ENCODE peak calls at places on chromosomes 6 and 20, in eight cellular contexts. One of them, this sample, is unnamed.
A peak's percentile ranks its signal among the peaks of the same experiment; 100 is the strongest.

GRCh38 chr6:15116889-15117288 is 129.0 kb upstream of the JARID2 start:
- DNase-seq in caudate nucleus: no peak
- DNase-seq in right lobe of liver: no peak
- DNase-seq in SK-N-SH: no peak
- DNase-seq in GM23248: no peak
- DNase-seq in IMR-90: no peak
- DNase-seq in transverse colon: no peak
- DNase-seq in endodermal cell: no peak
- DNase-seq in this sample: no peak

GRCh38 chr6:13767121-13767794 is 47.1 kb downstream of the MCUR1 start:
- DNase-seq in caudate nucleus: peak; percentile 4
- DNase-seq in right lobe of liver: no peak
- DNase-seq in SK-N-SH: peak; percentile 36
- DNase-seq in GM23248: peak; percentile 72
- DNase-seq in IMR-90: peak; percentile 44
- DNase-seq in transverse colon: peak; percentile 53
- DNase-seq in endodermal cell: peak; percentile 58
- DNase-seq in this sample: peak; percentile 3

GRCh38 chr6:82917346-82918064 is 148.1 kb downstream of the UBE3D start:
- DNase-seq in caudate nucleus: no peak
- DNase-seq in right lobe of liver: no peak
- DNase-seq in SK-N-SH: no peak
- DNase-seq in GM23248: peak; percentile 6
- DNase-seq in IMR-90: peak; percentile 18
- DNase-seq in transverse colon: no peak
- DNase-seq in endodermal cell: no peak
- DNase-seq in this sample: no peak

GRCh38 chr6:138428943-138429616 is 25.1 kb downstream of the HEBP2 start:
- DNase-seq in caudate nucleus: no peak
- DNase-seq in right lobe of liver: no peak
- DNase-seq in SK-N-SH: peak; percentile 54
- DNase-seq in GM23248: peak; percentile 81
- DNase-seq in IMR-90: peak; percentile 77
- DNase-seq in transverse colon: no peak
- DNase-seq in endodermal cell: no peak
- DNase-seq in this sample: no peak

GRCh38 chr6:149211046-149211571 is 106.4 kb upstream of the TAB2 start:
- DNase-seq in caudate nucleus: no peak
- DNase-seq in right lobe of liver: no peak
- DNase-seq in SK-N-SH: no peak
- DNase-seq in GM23248: peak; percentile 73
- DNase-seq in IMR-90: peak; percentile 43
- DNase-seq in transverse colon: no peak
- DNase-seq in endodermal cell: no peak
- DNase-seq in this sample: no peak

GRCh38 chr6:41894366-41895299 is 542 bp downstream of the USP49 start:
- DNase-seq in caudate nucleus: peak; percentile 24
- DNase-seq in right lobe of liver: no peak
- DNase-seq in SK-N-SH: no peak
- DNase-seq in GM23248: peak; percentile 54
- DNase-seq in IMR-90: no peak
- DNase-seq in transverse colon: peak; percentile 9
- DNase-seq in endodermal cell: peak; percentile 75
- DNase-seq in this sample: peak; percentile 22

GRCh38 chr6:74075323-74075722 is 379.3 kb downstream of the CD109 start:
- DNase-seq in caudate nucleus: no peak
- DNase-seq in right lobe of liver: no peak
- DNase-seq in SK-N-SH: no peak
- DNase-seq in GM23248: peak; percentile 86
- DNase-seq in IMR-90: peak; percentile 26
- DNase-seq in transverse colon: no peak
- DNase-seq in endodermal cell: no peak
- DNase-seq in this sample: no peak

GRCh38 chr6:15421945-15422733 is 176.3 kb downstream of the JARID2 start:
- DNase-seq in caudate nucleus: no peak
- DNase-seq in right lobe of liver: no peak
- DNase-seq in SK-N-SH: no peak
- DNase-seq in GM23248: no peak
- DNase-seq in IMR-90: no peak
- DNase-seq in transverse colon: no peak
- DNase-seq in endodermal cell: no peak
- DNase-seq in this sample: no peak

GRCh38 chr20:47370850-47371782 is 14.6 kb upstream of the ZMYND8 start:
- DNase-seq in caudate nucleus: no peak
- DNase-seq in right lobe of liver: peak; percentile 26
- DNase-seq in SK-N-SH: no peak
- DNase-seq in GM23248: no peak
- DNase-seq in IMR-90: no peak
- DNase-seq in transverse colon: no peak
- DNase-seq in endodermal cell: peak; percentile 77
- DNase-seq in this sample: no peak

GRCh38 chr6:111445786-111446395 is 37.1 kb downstream of the REV3L start:
- DNase-seq in caudate nucleus: no peak
- DNase-seq in right lobe of liver: no peak
- DNase-seq in SK-N-SH: no peak
- DNase-seq in GM23248: no peak
- DNase-seq in IMR-90: no peak
- DNase-seq in transverse colon: no peak
- DNase-seq in endodermal cell: no peak
- DNase-seq in this sample: no peak

GRCh38 chr6:117174835-117175360 is 90.5 kb upstream of the VGLL2 start:
- DNase-seq in caudate nucleus: no peak
- DNase-seq in right lobe of liver: no peak
- DNase-seq in SK-N-SH: no peak
- DNase-seq in GM23248: no peak
- DNase-seq in IMR-90: no peak
- DNase-seq in transverse colon: no peak
- DNase-seq in endodermal cell: no peak
- DNase-seq in this sample: no peak

GRCh38 chr20:64188682-64189529 is 24.7 kb downstream of the MYT1 start:
- DNase-seq in caudate nucleus: no peak
- DNase-seq in right lobe of liver: no peak
- DNase-seq in SK-N-SH: peak; percentile 49
- DNase-seq in GM23248: peak; percentile 49
- DNase-seq in IMR-90: peak; percentile 69
- DNase-seq in transverse colon: peak; percentile 12
- DNase-seq in endodermal cell: peak; percentile 59
- DNase-seq in this sample: no peak

GRCh38 chr6:113457156-113457555 is 400.0 kb upstream of the MARCKS start:
- DNase-seq in caudate nucleus: no peak
- DNase-seq in right lobe of liver: no peak
- DNase-seq in SK-N-SH: no peak
- DNase-seq in GM23248: peak; percentile 68
- DNase-seq in IMR-90: peak; percentile 81
- DNase-seq in transverse colon: no peak
- DNase-seq in endodermal cell: no peak
- DNase-seq in this sample: no peak

GRCh38 chr20:48358176-48358575 is 469.6 kb downstream of the PREX1 start:
- DNase-seq in caudate nucleus: no peak
- DNase-seq in right lobe of liver: no peak
- DNase-seq in SK-N-SH: no peak
- DNase-seq in GM23248: no peak
- DNase-seq in IMR-90: no peak
- DNase-seq in transverse colon: no peak
- DNase-seq in endodermal cell: no peak
- DNase-seq in this sample: no peak

GRCh38 chr6:159068904-159069578 is 24.2 kb upstream of the TAGAP start:
- DNase-seq in caudate nucleus: no peak
- DNase-seq in right lobe of liver: no peak
- DNase-seq in SK-N-SH: no peak
- DNase-seq in GM23248: no peak
- DNase-seq in IMR-90: no peak
- DNase-seq in transverse colon: no peak
- DNase-seq in endodermal cell: peak; percentile 75
- DNase-seq in this sample: no peak

GRCh38 chr6:157263881-157264397 is 59.4 kb downstream of the TMEM242 start:
- DNase-seq in caudate nucleus: no peak
- DNase-seq in right lobe of liver: no peak
- DNase-seq in SK-N-SH: no peak
- DNase-seq in GM23248: no peak
- DNase-seq in IMR-90: no peak
- DNase-seq in transverse colon: no peak
- DNase-seq in endodermal cell: no peak
- DNase-seq in this sample: no peak

GRCh38 chr6:44624226-44624625 is 236.7 kb downstream of the CDC5L start:
- DNase-seq in caudate nucleus: no peak
- DNase-seq in right lobe of liver: no peak
- DNase-seq in SK-N-SH: no peak
- DNase-seq in GM23248: no peak
- DNase-seq in IMR-90: no peak
- DNase-seq in transverse colon: no peak
- DNase-seq in endodermal cell: peak; percentile 75
- DNase-seq in this sample: no peak

GRCh38 chr6:36668601-36669390 is 9.7 kb upstream of the CDKN1A start:
- DNase-seq in caudate nucleus: no peak
- DNase-seq in right lobe of liver: no peak
- DNase-seq in SK-N-SH: no peak
- DNase-seq in GM23248: no peak
- DNase-seq in IMR-90: no peak
- DNase-seq in transverse colon: no peak
- DNase-seq in endodermal cell: no peak
- DNase-seq in this sample: no peak

GRCh38 chr20:61859712-61860111 is 206.0 kb downstream of the TAF4 start:
- DNase-seq in caudate nucleus: no peak
- DNase-seq in right lobe of liver: no peak
- DNase-seq in SK-N-SH: no peak
- DNase-seq in GM23248: no peak
- DNase-seq in IMR-90: no peak
- DNase-seq in transverse colon: no peak
- DNase-seq in endodermal cell: no peak
- DNase-seq in this sample: no peak

GRCh38 chr6:32047855-32048766 is 9.9 kb downstream of the CYP21A2 start:
- DNase-seq in caudate nucleus: peak; percentile 26
- DNase-seq in right lobe of liver: peak; percentile 83
- DNase-seq in SK-N-SH: peak; percentile 88
- DNase-seq in GM23248: peak; percentile 73
- DNase-seq in IMR-90: peak; percentile 30
- DNase-seq in transverse colon: peak; percentile 80
- DNase-seq in endodermal cell: peak; percentile 93
- DNase-seq in this sample: peak; percentile 42

GRCh38 chr6:40719671-40720374 is 132.7 kb upstream of the LRFN2 start:
- DNase-seq in caudate nucleus: no peak
- DNase-seq in right lobe of liver: no peak
- DNase-seq in SK-N-SH: peak; percentile 56
- DNase-seq in GM23248: peak; percentile 60
- DNase-seq in IMR-90: peak; percentile 50
- DNase-seq in transverse colon: no peak
- DNase-seq in endodermal cell: peak; percentile 76
- DNase-seq in this sample: no peak

GRCh38 chr6:21678990-21679389 is 85.4 kb downstream of the SOX4 start:
- DNase-seq in caudate nucleus: no peak
- DNase-seq in right lobe of liver: no peak
- DNase-seq in SK-N-SH: no peak
- DNase-seq in GM23248: peak; percentile 52
- DNase-seq in IMR-90: peak; percentile 78
- DNase-seq in transverse colon: no peak
- DNase-seq in endodermal cell: no peak
- DNase-seq in this sample: no peak

GRCh38 chr6:136317023-136317649 is 27.5 kb upstream of the BCLAF1 start:
- DNase-seq in caudate nucleus: no peak
- DNase-seq in right lobe of liver: no peak
- DNase-seq in SK-N-SH: peak; percentile 53
- DNase-seq in GM23248: peak; percentile 77
- DNase-seq in IMR-90: peak; percentile 69
- DNase-seq in transverse colon: peak; percentile 63
- DNase-seq in endodermal cell: peak; percentile 82
- DNase-seq in this sample: peak; percentile 21

GRCh38 chr20:5770987-5771318 is 20.8 kb downstream of the SHLD1 start:
- DNase-seq in caudate nucleus: no peak
- DNase-seq in right lobe of liver: no peak
- DNase-seq in SK-N-SH: no peak
- DNase-seq in GM23248: no peak
- DNase-seq in IMR-90: no peak
- DNase-seq in transverse colon: no peak
- DNase-seq in endodermal cell: no peak
- DNase-seq in this sample: no peak
- H3K27ac ChIP-seq in caudate nucleus: no peak overlapping the region
- H3K27ac ChIP-seq in right lobe of liver: no peak overlapping the region
- H3K27ac ChIP-seq in SK-N-SH: no peak overlapping the region
- H3K27ac ChIP-seq in GM23248: no peak overlapping the region
- H3K27ac ChIP-seq in IMR-90: no peak overlapping the region
- H3K27ac ChIP-seq in transverse colon: no peak overlapping the region
- H3K27ac ChIP-seq in endodermal cell: no peak overlapping the region
- H3K27ac ChIP-seq in this sample: no peak overlapping the region

GRCh38 chr6:106324726-106325335 is 729 bp downstream of the ATG5 start:
- DNase-seq in caudate nucleus: no peak
- DNase-seq in right lobe of liver: no peak
- DNase-seq in SK-N-SH: no peak
- DNase-seq in GM23248: peak; percentile 53
- DNase-seq in IMR-90: peak; percentile 6
- DNase-seq in transverse colon: no peak
- DNase-seq in endodermal cell: no peak
- DNase-seq in this sample: no peak
- H3K27ac ChIP-seq in caudate nucleus: peak overlapping the region; percentile 78
- H3K27ac ChIP-seq in right lobe of liver: peak overlapping the region; percentile 95
- H3K27ac ChIP-seq in SK-N-SH: peak overlapping the region; percentile 92
- H3K27ac ChIP-seq in GM23248: peak overlapping the region; percentile 85
- H3K27ac ChIP-seq in IMR-90: peak overlapping the region; percentile 69
- H3K27ac ChIP-seq in transverse colon: peak overlapping the region; percentile 92
- H3K27ac ChIP-seq in endodermal cell: peak overlapping the region; percentile 89
- H3K27ac ChIP-seq in this sample: peak overlapping the region; percentile 83

DNA sequence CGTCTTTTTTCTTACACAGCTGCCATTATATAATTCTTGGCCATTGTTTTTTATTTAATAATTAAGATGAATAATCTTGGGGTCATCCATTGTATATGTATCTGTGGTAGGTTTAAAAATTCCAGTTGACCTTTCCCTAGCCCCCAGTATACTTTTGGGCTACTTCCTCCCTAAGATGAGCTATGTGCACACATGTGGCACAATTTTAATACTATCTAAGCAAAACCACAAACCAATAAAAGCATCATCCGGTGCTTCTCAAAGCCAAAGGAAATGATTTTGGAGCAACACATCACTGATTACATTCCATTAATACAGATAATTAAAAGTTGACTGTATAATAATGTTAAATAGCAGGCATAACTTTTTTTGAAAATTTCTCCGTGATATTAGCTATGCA is 161.2 kb downstream of the ATXN1 start:
- DNase-seq in caudate nucleus: no peak
- DNase-seq in right lobe of liver: no peak
- DNase-seq in SK-N-SH: no peak
- DNase-seq in GM23248: no peak
- DNase-seq in IMR-90: no peak
- DNase-seq in transverse colon: no peak
- DNase-seq in endodermal cell: no peak
- DNase-seq in this sample: no peak
- H3K27ac ChIP-seq in caudate nucleus: no peak overlapping the region
- H3K27ac ChIP-seq in right lobe of liver: no peak overlapping the region
- H3K27ac ChIP-seq in SK-N-SH: no peak overlapping the region
- H3K27ac ChIP-seq in GM23248: no peak overlapping the region
- H3K27ac ChIP-seq in IMR-90: no peak overlapping the region
- H3K27ac ChIP-seq in transverse colon: no peak overlapping the region
- H3K27ac ChIP-seq in endodermal cell: no peak overlapping the region
- H3K27ac ChIP-seq in this sample: no peak overlapping the region

DNA sequence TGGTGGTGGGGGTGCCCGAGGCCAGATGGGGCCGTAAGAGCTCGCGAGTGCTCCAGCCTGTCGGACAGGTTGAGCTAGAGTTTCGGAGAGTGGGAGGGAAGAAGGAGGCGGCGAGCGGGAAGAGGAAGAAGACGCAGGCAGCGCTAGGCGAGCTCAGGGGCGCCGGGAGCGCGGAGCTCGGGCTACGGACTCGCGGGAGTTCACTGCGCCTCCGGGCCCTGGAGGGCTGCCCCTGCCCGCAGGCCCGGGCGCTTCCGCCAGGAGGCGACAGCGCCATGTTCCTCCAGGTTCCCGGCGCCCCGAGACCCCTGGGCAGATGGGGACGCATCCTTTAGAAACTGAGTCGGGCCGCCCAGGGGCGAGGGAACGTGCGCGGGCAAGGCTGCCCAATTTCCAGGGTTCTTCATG is 984 bp downstream of the TFAP2C start:
- DNase-seq in caudate nucleus: no peak
- DNase-seq in right lobe of liver: no peak
- DNase-seq in SK-N-SH: peak; percentile 59
- DNase-seq in GM23248: peak; percentile 96
- DNase-seq in IMR-90: no peak
- DNase-seq in transverse colon: peak; percentile 64
- DNase-seq in endodermal cell: peak; percentile 95
- DNase-seq in this sample: no peak
- H3K27ac ChIP-seq in caudate nucleus: no peak overlapping the region
- H3K27ac ChIP-seq in right lobe of liver: no peak overlapping the region
- H3K27ac ChIP-seq in SK-N-SH: no peak overlapping the region
- H3K27ac ChIP-seq in GM23248: peak overlapping the region; percentile 41
- H3K27ac ChIP-seq in IMR-90: no peak overlapping the region
- H3K27ac ChIP-seq in transverse colon: peak overlapping the region; percentile 70
- H3K27ac ChIP-seq in endodermal cell: no peak overlapping the region
- H3K27ac ChIP-seq in this sample: no peak overlapping the region